ENCODE peak calls at places on chromosomes 4 and X, in six cellular contexts. K, E, P, Y, A and C are unnamed samples.

GRCh38 chrX:143121471-143121870 is 95.7 kb downstream of the SPANXN4 start:
- DNase-seq in K (no peak), E (no peak), P (no peak), Y (no peak), A (no peak), C (peak)

GRCh38 chrX:149962859-149963757 is 24.8 kb upstream of the EOLA2 start:
- DNase-seq in K (peak), E (peak), P (peak), Y (peak), A (peak), C (peak)

GRCh38 chrX:154797006-154797405 is 8.3 kb downstream of the MPP1 start:
- DNase-seq in K (no peak), E (no peak), P (no peak), Y (no peak), A (no peak), C (peak)

GRCh38 chr4:48939785-48940184 is 33.2 kb upstream of the OCIAD2 start:
- DNase-seq in K (no peak), E (no peak), P (no peak), Y (no peak), A (no peak), C (peak)

GRCh38 chr4:85509882-85510631 is 35.1 kb downstream of the ARHGAP24 start:
- DNase-seq in K (no peak), E (no peak), P (no peak), Y (no peak), A (no peak), C (no peak)

GRCh38 chr4:118389731-118390520 is 37.1 kb upstream of the PRSS12 start:
- DNase-seq in K (no peak), E (no peak), P (no peak), Y (no peak), A (no peak), C (no peak)

GRCh38 chr4:54400188-54400587 is 171.1 kb downstream of the PDGFRA start:
- DNase-seq in K (no peak), E (no peak), P (no peak), Y (no peak), A (no peak), C (no peak)

GRCh38 chr4:24763631-24764302 is 31.6 kb upstream of the SOD3 start:
- DNase-seq in K (no peak), E (no peak), P (no peak), Y (no peak), A (no peak), C (peak)

GRCh38 chrX:12701625-12702024 is 89.6 kb upstream of the PRPS2 start:
- DNase-seq in K (peak), E (peak), P (peak), Y (peak), A (peak), C (peak)

GRCh38 chr4:172787117-172787516 is 381.5 kb upstream of the GALNT7 start:
- DNase-seq in K (no peak), E (no peak), P (no peak), Y (no peak), A (no peak), C (no peak)

DNA sequence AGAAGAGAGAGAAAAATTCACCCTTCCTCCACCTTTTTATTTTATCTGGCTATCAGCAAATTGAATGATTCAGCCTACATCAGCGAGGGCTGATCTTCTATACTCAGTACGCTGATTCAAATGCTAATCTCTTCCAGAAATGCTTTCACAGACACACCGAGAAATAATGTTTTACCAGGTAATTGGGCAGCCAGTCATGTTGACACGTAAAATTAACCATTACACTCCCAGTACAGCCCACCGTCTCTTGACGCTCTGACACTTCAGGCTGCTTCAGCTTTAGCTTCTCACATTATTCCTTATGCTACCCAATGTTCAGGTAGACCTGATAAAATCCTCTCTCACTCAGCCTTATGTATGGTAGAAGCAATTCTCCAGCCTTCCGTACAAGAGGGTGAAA is 835.2 kb upstream of the PCDH10 start:
- DNase-seq in K (no peak), E (no peak), P (no peak), Y (no peak), A (no peak), C (no peak)
- TF ChIP-seq CTCF in K (no peak), E (no peak), P (no peak), Y (no peak), A (no peak), C (no peak)

DNA sequence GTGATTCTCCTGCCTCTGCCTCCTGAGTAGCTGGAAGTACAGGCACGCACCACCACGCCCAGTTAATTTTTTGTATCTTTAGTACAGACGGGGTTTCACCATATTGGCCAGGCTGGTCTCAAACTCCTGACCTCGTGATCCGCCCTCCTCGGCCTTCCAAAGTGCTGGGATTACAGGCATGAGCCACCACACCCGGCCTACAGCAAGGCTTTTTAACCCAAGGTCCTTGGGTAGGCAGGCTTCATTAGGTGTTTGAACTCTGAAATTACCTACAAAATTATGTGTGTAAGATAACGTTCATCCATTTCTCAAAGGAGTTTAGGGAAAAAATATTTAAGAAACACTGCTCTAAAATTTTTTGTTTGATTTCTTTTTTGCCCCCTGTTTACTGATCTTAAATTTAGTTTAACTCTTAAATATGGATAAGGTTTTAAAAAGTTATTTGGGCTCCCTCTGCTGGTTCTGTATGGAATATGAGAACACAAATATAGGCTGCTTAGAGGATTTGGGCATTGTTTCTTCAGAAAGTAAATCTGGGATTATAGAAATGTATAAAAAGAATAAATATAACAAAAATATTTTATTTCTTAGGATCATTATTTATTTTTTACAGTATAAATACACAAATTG is 92.8 kb downstream of the CBR4 start:
- DNase-seq in K (no peak), E (no peak), P (no peak), Y (peak), A (no peak), C (peak)
- TF ChIP-seq CTCF in K (no peak), E (peak), P (peak), Y (no peak), A (peak), C (peak)

GRCh38 chrX:136608295-136608933 is 39.5 kb upstream of the CD40LG start:
- DNase-seq in K (peak), E (peak), P (peak), Y (no peak), A (no peak), C (peak)
- TF ChIP-seq CTCF in K (no peak), E (peak), P (peak), Y (peak), A (no peak), C (peak)

DNA sequence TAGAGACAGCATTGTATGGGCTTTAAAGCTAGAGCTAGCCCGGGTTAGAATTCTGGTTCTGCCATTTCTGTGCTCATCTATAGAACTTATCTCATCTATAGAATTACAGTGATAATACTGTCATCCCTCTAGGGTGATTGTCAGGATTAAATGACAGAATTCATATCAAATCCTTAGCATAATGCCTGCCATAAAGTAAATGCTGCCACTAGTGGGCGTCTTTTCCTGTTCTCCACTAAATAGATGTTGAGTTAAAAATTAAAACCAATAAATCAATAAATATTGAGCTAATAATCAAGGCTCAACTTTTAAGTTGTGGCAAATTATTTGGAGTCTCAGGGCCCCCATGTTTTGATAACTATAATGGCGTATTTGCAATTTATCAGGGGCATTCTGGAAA is 19.7 kb downstream of the GRIA3 start:
- DNase-seq in K (no peak), E (no peak), P (no peak), Y (no peak), A (no peak), C (no peak)
- TF ChIP-seq CTCF in K (no peak), E (no peak), P (no peak), Y (no peak), A (no peak), C (peak)